ENCODE peak calls at places on chromosomes 6 and 20, in seven cellular contexts. R is choroid plexus epithelial cell, C is brain microvascular endothelial cell, W is SK-N-SH, U is RWPE2, D is GM13977, H is neural crest cell. F is an unnamed sample.

GRCh38 chr6:22966711-22967110 is 397.3 kb downstream of the HDGFL1 start:
- DNase-seq in R (no peak), C (no peak), W (no peak), U (no peak), D (no peak), H (no peak), F (no peak)

GRCh38 chr20:38790210-38791053 is 15.1 kb upstream of the PPP1R16B start:
- DNase-seq in R (peak; percentile 47), C (peak; percentile 25), W (peak; percentile 51), U (peak; percentile 90), D (no peak), H (peak; percentile 34), F (no peak)

GRCh38 chr20:38210741-38211140 is 45.7 kb upstream of the TGM2 start:
- DNase-seq in R (no peak), C (no peak), W (no peak), U (peak; percentile 87), D (no peak), H (no peak), F (no peak)

GRCh38 chr6:155317186-155317585 is 2.9 kb upstream of the TFB1M start:
- DNase-seq in R (peak; percentile 50), C (no peak), W (no peak), U (no peak), D (no peak), H (no peak), F (no peak)

GRCh38 chr6:168196881-168197635 is 118.0 kb upstream of the FRMD1 start:
- DNase-seq in R (no peak), C (no peak), W (no peak), U (no peak), D (no peak), H (no peak), F (no peak)

GRCh38 chr20:11867286-11867921 is 50.3 kb upstream of the BTBD3 start:
- DNase-seq in R (peak; percentile 13), C (no peak), W (no peak), U (no peak), D (no peak), H (no peak), F (no peak)

GRCh38 chr6:111852704-111853103 is 20.5 kb downstream of the FYN start:
- DNase-seq in R (peak; percentile 70), C (no peak), W (no peak), U (no peak), D (no peak), H (no peak), F (no peak)

GRCh38 chr20:11101243-11101642 is 427.4 kb upstream of the JAG1 start:
- DNase-seq in R (peak; percentile 43), C (no peak), W (no peak), U (no peak), D (no peak), H (no peak), F (no peak)

GRCh38 chr20:59780494-59781185 is 152.8 kb downstream of the SYCP2 start:
- DNase-seq in R (no peak), C (no peak), W (no peak), U (peak; percentile 72), D (no peak), H (no peak), F (peak; percentile 3)

GRCh38 chr6:167005350-167006159 is 6.4 kb downstream of the CEP43 start:
- DNase-seq in R (no peak), C (no peak), W (peak; percentile 59), U (no peak), D (no peak), H (no peak), F (peak; percentile 45)

GRCh38 chr20:4811661-4812181 is 90.0 kb downstream of the PRND start:
- DNase-seq in R (no peak), C (no peak), W (no peak), U (no peak), D (no peak), H (no peak), F (no peak)

GRCh38 chr20:57651977-57652864 is 32.0 kb upstream of the ZBP1 start:
- DNase-seq in R (no peak), C (no peak), W (peak; percentile 22), U (peak; percentile 84), D (peak; percentile 24), H (no peak), F (no peak)

GRCh38 chr6:43984442-43985321 is 142.6 kb downstream of the MRPL14 start:
- DNase-seq in R (no peak), C (no peak), W (no peak), U (peak; percentile 29), D (no peak), H (no peak), F (no peak)

GRCh38 chr6:151229401-151230276 is 10.1 kb upstream of the AKAP12 start:
- DNase-seq in R (no peak), C (no peak), W (no peak), U (no peak), D (no peak), H (no peak), F (no peak)

GRCh38 chr6:14464049-14464448 is 346.5 kb downstream of the CD83 start:
- DNase-seq in R (peak; percentile 65), C (no peak), W (no peak), U (no peak), D (no peak), H (no peak), F (no peak)

GRCh38 chr20:35661908-35662307 is 2.8 kb downstream of the CPNE1 start:
- DNase-seq in R (no peak), C (no peak), W (no peak), U (no peak), D (no peak), H (no peak), F (no peak)

GRCh38 chr6:170532867-170533488 is 20.1 kb downstream of the PSMB1 start:
- DNase-seq in R (peak; percentile 28), C (no peak), W (no peak), U (no peak), D (no peak), H (no peak), F (no peak)

GRCh38 chr20:13286600-13286999 is 65.5 kb downstream of the ISM1 start:
- DNase-seq in R (no peak), C (no peak), W (no peak), U (peak; percentile 89), D (no peak), H (no peak), F (no peak)

GRCh38 chr20:46985241-46985640 is 90.6 kb downstream of the EYA2 start:
- DNase-seq in R (no peak), C (no peak), W (no peak), U (no peak), D (no peak), H (no peak), F (no peak)

GRCh38 chr20:21559305-21559704 is 45.4 kb upstream of the NKX2-2 start:
- DNase-seq in R (no peak), C (no peak), W (no peak), U (no peak), D (peak; percentile 45), H (no peak), F (no peak)

GRCh38 chr20:33554914-33555420 is 65.1 kb downstream of the CBFA2T2 start:
- DNase-seq in R (peak; percentile 98), C (peak; percentile 79), W (no peak), U (no peak), D (peak; percentile 73), H (no peak), F (no peak)

GRCh38 chr6:154247119-154247814 is 109.3 kb downstream of the IPCEF1 start:
- DNase-seq in R (peak; percentile 14), C (no peak), W (no peak), U (no peak), D (no peak), H (no peak), F (no peak)

GRCh38 chr6:131669891-131670290 is 31.3 kb downstream of the OR2A4 start:
- DNase-seq in R (peak; percentile 57), C (no peak), W (no peak), U (no peak), D (no peak), H (no peak), F (no peak)

GRCh38 chr6:126764696-126765095 is 353.8 kb upstream of the RSPO3 start:
- DNase-seq in R (no peak), C (no peak), W (no peak), U (no peak), D (no peak), H (no peak), F (no peak)
- TF ChIP-seq CTCF in R (no peak), C (no peak), W (no peak), U (no peak), D (no peak), H (no peak), F (no peak)

DNA sequence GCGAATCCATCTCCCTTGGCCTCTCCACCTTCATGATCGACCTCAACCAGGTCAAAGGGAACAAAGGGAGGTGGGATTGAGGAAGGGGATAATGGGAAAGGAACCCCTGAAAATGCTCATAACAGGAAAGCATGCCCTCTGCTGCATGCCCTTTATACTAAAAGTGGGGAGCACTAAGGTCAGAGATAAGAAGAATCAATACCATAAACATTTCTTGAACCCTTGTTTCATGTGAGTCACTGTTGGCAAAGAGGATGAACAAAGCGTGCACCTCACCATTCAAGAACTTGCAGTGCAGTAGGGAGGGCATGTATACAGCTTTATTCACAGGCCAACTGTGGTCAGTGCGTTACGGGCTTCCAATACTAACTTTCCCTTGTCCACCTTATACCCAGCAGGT is 1.7 kb upstream of the SAPCD1 start:
- DNase-seq in R (no peak), C (no peak), W (no peak), U (no peak), D (no peak), H (no peak), F (no peak)
- TF ChIP-seq CTCF in R (no peak), C (no peak), W (no peak), U (no peak), D (no peak), H (no peak), F (no peak)

GRCh38 chr6:39867592-39867991 is 66.7 kb downstream of the MOCS1 start:
- DNase-seq in R (no peak), C (no peak), W (no peak), U (no peak), D (no peak), H (no peak), F (no peak)
- TF ChIP-seq CTCF in R (peak; percentile 30), C (peak; percentile 43), W (no peak), U (no peak), D (no peak), H (peak; percentile 15), F (no peak)

GRCh38 chr6:127420558-127420957 is 38.6 kb downstream of the KIAA0408 start:
- DNase-seq in R (peak; percentile 97), C (peak; percentile 98), W (peak; percentile 53), U (no peak), D (peak; percentile 83), H (peak; percentile 22), F (no peak)
- TF ChIP-seq CTCF in R (peak; percentile 68), C (peak; percentile 53), W (peak; percentile 56), U (peak; percentile 75), D (peak; percentile 73), H (peak; percentile 59), F (no peak)